ENCODE peak calls at places on chromosomes 3 and 15, in eight cellular contexts. One of them, this sample, is unnamed.
A peak's percentile ranks its signal among the peaks of the same experiment; 100 is the strongest.

GRCh38 chr15:68051907-68052306 is 2.2 kb upstream of the PIAS1 start:
- DNase-seq in Peyer's patch: no peak
- DNase-seq in HepG2: no peak
- DNase-seq in astrocyte of the cerebellum: no peak
- DNase-seq in cardiac muscle cell: no peak
- DNase-seq in GM06990: no peak
- DNase-seq in neural progenitor cell: no peak
- DNase-seq in A549: no peak
- DNase-seq in this sample: no peak

GRCh38 chr3:130345487-130346079 is at the start of gene COL6A5:
- DNase-seq in neural progenitor cell: peak; percentile 66
- DNase-seq in GM06990: no peak
- DNase-seq in astrocyte of the cerebellum: no peak
- DNase-seq in Peyer's patch: no peak
- DNase-seq in HepG2: no peak
- DNase-seq in A549: no peak
- DNase-seq in cardiac muscle cell: peak; percentile 59
- DNase-seq in this sample: peak; percentile 5

GRCh38 chr3:99817047-99817436 is 620 bp upstream of the CMSS1 start:
- DNase-seq in HepG2: no peak
- DNase-seq in neural progenitor cell: peak; percentile 42
- DNase-seq in GM06990: no peak
- DNase-seq in Peyer's patch: peak; percentile 20
- DNase-seq in A549: no peak
- DNase-seq in cardiac muscle cell: no peak
- DNase-seq in astrocyte of the cerebellum: no peak
- DNase-seq in this sample: no peak

GRCh38 chr15:79883579-79884203 is 13.1 kb downstream of the MTHFS start:
- DNase-seq in GM06990: no peak
- DNase-seq in HepG2: no peak
- DNase-seq in astrocyte of the cerebellum: no peak
- DNase-seq in neural progenitor cell: no peak
- DNase-seq in cardiac muscle cell: no peak
- DNase-seq in A549: no peak
- DNase-seq in Peyer's patch: no peak
- DNase-seq in this sample: no peak

GRCh38 chr3:187041362-187042061 is 97.8 kb downstream of the RPL39L start:
- DNase-seq in Peyer's patch: peak; percentile 50
- DNase-seq in cardiac muscle cell: no peak
- DNase-seq in GM06990: no peak
- DNase-seq in HepG2: peak; percentile 97
- DNase-seq in astrocyte of the cerebellum: no peak
- DNase-seq in neural progenitor cell: no peak
- DNase-seq in A549: no peak
- DNase-seq in this sample: peak; percentile 40

GRCh38 chr15:82852906-82853635 is 43.6 kb downstream of the WHAMM start:
- DNase-seq in astrocyte of the cerebellum: no peak
- DNase-seq in neural progenitor cell: no peak
- DNase-seq in GM06990: no peak
- DNase-seq in HepG2: no peak
- DNase-seq in cardiac muscle cell: no peak
- DNase-seq in Peyer's patch: no peak
- DNase-seq in A549: no peak
- DNase-seq in this sample: no peak

GRCh38 chr15:57610130-57610529 is 18.4 kb downstream of the MYZAP start:
- DNase-seq in GM06990: no peak
- DNase-seq in A549: peak; percentile 72
- DNase-seq in neural progenitor cell: no peak
- DNase-seq in astrocyte of the cerebellum: peak; percentile 24
- DNase-seq in HepG2: no peak
- DNase-seq in cardiac muscle cell: no peak
- DNase-seq in Peyer's patch: no peak
- DNase-seq in this sample: peak; percentile 76

GRCh38 chr3:124207873-124208473 is 216.0 kb upstream of the ROPN1 start:
- DNase-seq in A549: no peak
- DNase-seq in Peyer's patch: no peak
- DNase-seq in neural progenitor cell: no peak
- DNase-seq in cardiac muscle cell: no peak
- DNase-seq in HepG2: no peak
- DNase-seq in astrocyte of the cerebellum: no peak
- DNase-seq in GM06990: peak; percentile 69
- DNase-seq in this sample: no peak

GRCh38 chr15:78103406-78104118 is 11.2 kb downstream of the SH2D7 start:
- DNase-seq in astrocyte of the cerebellum: no peak
- DNase-seq in Peyer's patch: peak; percentile 57
- DNase-seq in neural progenitor cell: no peak
- DNase-seq in cardiac muscle cell: no peak
- DNase-seq in A549: no peak
- DNase-seq in GM06990: peak; percentile 60
- DNase-seq in HepG2: no peak
- DNase-seq in this sample: no peak

GRCh38 chr3:126342991-126343661 is 14.1 kb downstream of the KLF15 start:
- DNase-seq in cardiac muscle cell: peak; percentile 20
- DNase-seq in Peyer's patch: no peak
- DNase-seq in neural progenitor cell: peak; percentile 68
- DNase-seq in astrocyte of the cerebellum: no peak
- DNase-seq in GM06990: peak; percentile 57
- DNase-seq in A549: no peak
- DNase-seq in HepG2: peak; percentile 41
- DNase-seq in this sample: no peak

GRCh38 chr15:59879506-59879905 is 124.6 kb upstream of the FOXB1 start:
- DNase-seq in GM06990: no peak
- DNase-seq in HepG2: no peak
- DNase-seq in Peyer's patch: no peak
- DNase-seq in A549: no peak
- DNase-seq in cardiac muscle cell: no peak
- DNase-seq in neural progenitor cell: no peak
- DNase-seq in astrocyte of the cerebellum: peak; percentile 79
- DNase-seq in this sample: peak; percentile 90

GRCh38 chr3:11721114-11721440 is 77.4 kb upstream of the VGLL4 start:
- DNase-seq in GM06990: no peak
- DNase-seq in cardiac muscle cell: peak; percentile 10
- DNase-seq in astrocyte of the cerebellum: no peak
- DNase-seq in HepG2: no peak
- DNase-seq in neural progenitor cell: peak; percentile 56
- DNase-seq in A549: no peak
- DNase-seq in Peyer's patch: no peak
- DNase-seq in this sample: peak; percentile 3

GRCh38 chr15:63019539-63020109 is 22.9 kb upstream of the TPM1 start:
- DNase-seq in cardiac muscle cell: peak; percentile 77
- DNase-seq in astrocyte of the cerebellum: peak; percentile 88
- DNase-seq in neural progenitor cell: peak; percentile 73
- DNase-seq in A549: peak; percentile 85
- DNase-seq in HepG2: peak; percentile 50
- DNase-seq in GM06990: no peak
- DNase-seq in Peyer's patch: no peak
- DNase-seq in this sample: peak; percentile 94

GRCh38 chr3:150097588-150097890 is 126.8 kb upstream of the PFN2 start:
- DNase-seq in GM06990: no peak
- DNase-seq in A549: no peak
- DNase-seq in Peyer's patch: no peak
- DNase-seq in HepG2: no peak
- DNase-seq in astrocyte of the cerebellum: peak; percentile 66
- DNase-seq in neural progenitor cell: no peak
- DNase-seq in cardiac muscle cell: no peak
- DNase-seq in this sample: peak; percentile 78

GRCh38 chr3:183560607-183561006 is 5.1 kb upstream of the KLHL6 start:
- DNase-seq in cardiac muscle cell: no peak
- DNase-seq in HepG2: no peak
- DNase-seq in Peyer's patch: peak; percentile 31
- DNase-seq in GM06990: no peak
- DNase-seq in neural progenitor cell: peak; percentile 55
- DNase-seq in astrocyte of the cerebellum: no peak
- DNase-seq in A549: peak; percentile 15
- DNase-seq in this sample: no peak

GRCh38 chr3:138426211-138426610 is 8.2 kb upstream of the ESYT3 start:
- DNase-seq in GM06990: no peak
- DNase-seq in neural progenitor cell: peak; percentile 46
- DNase-seq in astrocyte of the cerebellum: no peak
- DNase-seq in A549: no peak
- DNase-seq in HepG2: no peak
- DNase-seq in cardiac muscle cell: peak; percentile 58
- DNase-seq in Peyer's patch: no peak
- DNase-seq in this sample: no peak

GRCh38 chr3:154338570-154338969 is 14.3 kb upstream of the DHX36 start:
- DNase-seq in GM06990: no peak
- DNase-seq in cardiac muscle cell: no peak
- DNase-seq in Peyer's patch: no peak
- DNase-seq in neural progenitor cell: no peak
- DNase-seq in HepG2: no peak
- DNase-seq in A549: no peak
- DNase-seq in astrocyte of the cerebellum: no peak
- DNase-seq in this sample: no peak

GRCh38 chr3:64384561-64384960 is 159.3 kb upstream of the PRICKLE2 start:
- DNase-seq in cardiac muscle cell: no peak
- DNase-seq in Peyer's patch: no peak
- DNase-seq in HepG2: no peak
- DNase-seq in astrocyte of the cerebellum: no peak
- DNase-seq in A549: no peak
- DNase-seq in neural progenitor cell: no peak
- DNase-seq in GM06990: no peak
- DNase-seq in this sample: no peak

GRCh38 chr15:66901336-66902100 is 163.9 kb upstream of the SMAD3 start:
- DNase-seq in Peyer's patch: no peak
- DNase-seq in cardiac muscle cell: no peak
- DNase-seq in HepG2: no peak
- DNase-seq in neural progenitor cell: no peak
- DNase-seq in astrocyte of the cerebellum: no peak
- DNase-seq in A549: peak; percentile 45
- DNase-seq in GM06990: no peak
- DNase-seq in this sample: peak; percentile 43

DNA sequence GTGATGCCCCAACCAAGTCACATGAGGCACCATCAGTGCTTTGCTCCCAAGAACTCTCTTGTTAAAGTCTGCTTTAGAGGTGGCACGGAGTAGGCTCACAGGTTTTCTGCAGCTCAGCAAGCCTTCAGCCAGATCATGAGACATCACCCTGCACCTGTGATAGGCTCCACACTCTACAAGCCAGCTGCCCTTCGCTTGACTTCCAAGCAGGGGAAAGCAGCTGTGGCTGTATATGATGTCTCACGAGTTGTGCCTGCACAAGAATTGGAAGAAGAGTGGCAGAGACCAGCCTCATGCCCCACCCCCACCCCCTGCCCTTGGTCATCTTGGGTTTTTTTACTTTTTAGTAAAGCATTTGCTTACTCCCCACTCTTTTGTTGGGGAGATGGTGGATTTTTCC is 22.5 kb downstream of the MRPS11 start:
- DNase-seq in neural progenitor cell: no peak
- DNase-seq in A549: no peak
- DNase-seq in Peyer's patch: no peak
- DNase-seq in HepG2: no peak
- DNase-seq in astrocyte of the cerebellum: no peak
- DNase-seq in GM06990: no peak
- DNase-seq in cardiac muscle cell: no peak
- DNase-seq in this sample: no peak
- H3K4me3 ChIP-seq in neural progenitor cell: no peak overlapping the region
- H3K4me3 ChIP-seq in A549: no peak overlapping the region
- H3K4me3 ChIP-seq in Peyer's patch: no peak overlapping the region
- H3K4me3 ChIP-seq in HepG2: no peak overlapping the region
- H3K4me3 ChIP-seq in astrocyte of the cerebellum: no peak overlapping the region
- H3K4me3 ChIP-seq in GM06990: no peak overlapping the region
- H3K4me3 ChIP-seq in cardiac muscle cell: no peak overlapping the region
- H3K4me3 ChIP-seq in this sample: no peak overlapping the region

GRCh38 chr3:133712017-133712416 is 34.2 kb upstream of the TF start:
- DNase-seq in GM06990: no peak
- DNase-seq in neural progenitor cell: no peak
- DNase-seq in Peyer's patch: no peak
- DNase-seq in A549: no peak
- DNase-seq in HepG2: no peak
- DNase-seq in cardiac muscle cell: no peak
- DNase-seq in astrocyte of the cerebellum: no peak
- DNase-seq in this sample: no peak
- TF ChIP-seq CTCF in GM06990: no peak
- TF ChIP-seq CTCF in neural progenitor cell: no peak
- TF ChIP-seq CTCF in Peyer's patch: no peak
- TF ChIP-seq CTCF in A549: no peak
- TF ChIP-seq CTCF in HepG2: peak; percentile 3
- TF ChIP-seq CTCF in cardiac muscle cell: no peak
- TF ChIP-seq CTCF in astrocyte of the cerebellum: no peak
- TF ChIP-seq CTCF in this sample: no peak

DNA sequence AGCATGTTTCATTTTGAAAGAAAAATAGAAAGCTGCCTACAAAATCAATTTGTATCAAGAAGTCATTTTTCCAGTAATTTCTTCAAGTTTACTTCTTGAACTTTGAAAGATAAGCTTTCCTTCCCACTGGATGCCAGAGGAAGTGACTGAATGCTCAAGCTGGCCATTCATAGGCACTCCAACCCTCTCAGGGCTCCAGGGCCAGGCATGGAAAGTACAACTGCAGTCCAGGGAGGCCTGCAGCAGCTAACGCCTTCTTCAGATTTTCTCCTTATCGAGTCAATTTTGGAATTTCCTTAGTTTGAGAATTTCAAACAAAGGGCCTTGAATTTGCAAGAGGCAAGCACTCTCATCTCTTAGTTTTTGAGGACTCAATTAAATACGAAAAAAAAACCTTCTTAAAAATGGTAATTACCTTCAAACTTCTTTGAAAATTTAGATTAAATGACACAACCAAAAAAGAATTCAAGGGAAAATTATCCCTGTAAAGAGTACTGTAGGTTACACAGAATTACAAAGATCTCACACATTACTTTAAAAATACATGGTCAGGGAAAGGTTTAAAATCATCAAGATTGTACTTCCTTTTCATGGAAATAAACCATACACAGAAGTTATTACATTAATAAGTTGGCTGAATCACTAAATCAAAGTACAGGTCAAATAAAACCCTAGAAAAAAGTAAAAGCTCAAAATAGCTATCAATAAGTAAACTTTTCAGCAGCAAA is 2.5 kb downstream of the UBP1 start:
- DNase-seq in Peyer's patch: no peak
- DNase-seq in HepG2: peak; percentile 25
- DNase-seq in cardiac muscle cell: peak; percentile 35
- DNase-seq in neural progenitor cell: peak; percentile 39
- DNase-seq in GM06990: no peak
- DNase-seq in A549: peak; percentile 41
- DNase-seq in astrocyte of the cerebellum: no peak
- DNase-seq in this sample: peak; percentile 57
- H3K4me3 ChIP-seq in Peyer's patch: peak overlapping the region; percentile 81
- H3K4me3 ChIP-seq in HepG2: peak overlapping the region; percentile 95
- H3K4me3 ChIP-seq in cardiac muscle cell: peak overlapping the region; percentile 88
- H3K4me3 ChIP-seq in neural progenitor cell: peak overlapping the region; percentile 72
- H3K4me3 ChIP-seq in GM06990: peak overlapping the region; percentile 96
- H3K4me3 ChIP-seq in A549: peak overlapping the region; percentile 79
- H3K4me3 ChIP-seq in astrocyte of the cerebellum: peak overlapping the region; percentile 66
- H3K4me3 ChIP-seq in this sample: peak overlapping the region; percentile 92

GRCh38 chr3:108189477-108189876 is 32.7 kb downstream of the IFT57 start:
- DNase-seq in neural progenitor cell: no peak
- DNase-seq in A549: no peak
- DNase-seq in cardiac muscle cell: no peak
- DNase-seq in HepG2: peak; percentile 41
- DNase-seq in Peyer's patch: no peak
- DNase-seq in astrocyte of the cerebellum: no peak
- DNase-seq in GM06990: no peak
- DNase-seq in this sample: no peak
- TF ChIP-seq CTCF in neural progenitor cell: no peak
- TF ChIP-seq CTCF in A549: no peak
- TF ChIP-seq CTCF in cardiac muscle cell: no peak
- TF ChIP-seq CTCF in HepG2: no peak
- TF ChIP-seq CTCF in Peyer's patch: no peak
- TF ChIP-seq CTCF in astrocyte of the cerebellum: no peak
- TF ChIP-seq CTCF in GM06990: no peak
- TF ChIP-seq CTCF in this sample: no peak

This sample was measured in astrocyte of the spinal cord.